ENCODE peak calls at places on chromosome 20, in five cellular contexts. One of them, this sample, is unnamed.

GRCh38 chr20:61938839-61939690 is 126.6 kb downstream of the TAF4 start:
- DNase-seq in brain microvascular endothelial cell: no peak
- DNase-seq in activated CD8-positive, alpha-beta memory T cell treated with anti-CD3 and anti-CD28 coated beads, Interleukin-2, amount 50 U/mL, for 4 hours: no peak
- DNase-seq in T follicular helper cell: no peak
- DNase-seq in amniotic stem cell: no peak
- DNase-seq in this sample: no peak

GRCh38 chr20:45817652-45818194 is 5.3 kb downstream of the UBE2C start:
- DNase-seq in amniotic stem cell: no peak
- DNase-seq in activated CD8-positive, alpha-beta memory T cell treated with anti-CD3 and anti-CD28 coated beads, Interleukin-2, amount 50 U/mL, for 4 hours: no peak
- DNase-seq in T follicular helper cell: no peak
- DNase-seq in brain microvascular endothelial cell: peak; percentile 71
- DNase-seq in this sample: no peak

GRCh38 chr20:62356948-62357667 is 10.0 kb downstream of the LAMA5 start:
- DNase-seq in brain microvascular endothelial cell: peak; percentile 64
- DNase-seq in amniotic stem cell: no peak
- DNase-seq in T follicular helper cell: no peak
- DNase-seq in activated CD8-positive, alpha-beta memory T cell treated with anti-CD3 and anti-CD28 coated beads, Interleukin-2, amount 50 U/mL, for 4 hours: no peak
- DNase-seq in this sample: no peak

GRCh38 chr20:63955281-63955845 is 853 bp downstream of the UCKL1 start:
- DNase-seq in brain microvascular endothelial cell: no peak
- DNase-seq in amniotic stem cell: no peak
- DNase-seq in activated CD8-positive, alpha-beta memory T cell treated with anti-CD3 and anti-CD28 coated beads, Interleukin-2, amount 50 U/mL, for 4 hours: peak; percentile 58
- DNase-seq in T follicular helper cell: no peak
- DNase-seq in this sample: peak; percentile 60

GRCh38 chr20:35947489-35947888 is 6.8 kb downstream of the SCAND1 start:
- DNase-seq in amniotic stem cell: no peak
- DNase-seq in T follicular helper cell: no peak
- DNase-seq in activated CD8-positive, alpha-beta memory T cell treated with anti-CD3 and anti-CD28 coated beads, Interleukin-2, amount 50 U/mL, for 4 hours: peak; percentile 23
- DNase-seq in brain microvascular endothelial cell: no peak
- DNase-seq in this sample: no peak

GRCh38 chr20:35511814-35512420 is 17.5 kb downstream of the C20orf173 start:
- DNase-seq in activated CD8-positive, alpha-beta memory T cell treated with anti-CD3 and anti-CD28 coated beads, Interleukin-2, amount 50 U/mL, for 4 hours: no peak
- DNase-seq in T follicular helper cell: no peak
- DNase-seq in amniotic stem cell: no peak
- DNase-seq in brain microvascular endothelial cell: peak; percentile 33
- DNase-seq in this sample: peak; percentile 33

GRCh38 chr20:47778398-47779354 is 6.6 kb downstream of the SULF2 start:
- DNase-seq in amniotic stem cell: no peak
- DNase-seq in T follicular helper cell: no peak
- DNase-seq in brain microvascular endothelial cell: no peak
- DNase-seq in activated CD8-positive, alpha-beta memory T cell treated with anti-CD3 and anti-CD28 coated beads, Interleukin-2, amount 50 U/mL, for 4 hours: no peak
- DNase-seq in this sample: no peak

GRCh38 chr20:8721098-8721497 is 347.8 kb upstream of the PLCB4 start:
- DNase-seq in T follicular helper cell: no peak
- DNase-seq in activated CD8-positive, alpha-beta memory T cell treated with anti-CD3 and anti-CD28 coated beads, Interleukin-2, amount 50 U/mL, for 4 hours: no peak
- DNase-seq in brain microvascular endothelial cell: peak; percentile 50
- DNase-seq in amniotic stem cell: peak; percentile 8
- DNase-seq in this sample: peak; percentile 71

GRCh38 chr20:9660236-9660868 is 146.0 kb downstream of the LAMP5 start:
- DNase-seq in activated CD8-positive, alpha-beta memory T cell treated with anti-CD3 and anti-CD28 coated beads, Interleukin-2, amount 50 U/mL, for 4 hours: no peak
- DNase-seq in brain microvascular endothelial cell: no peak
- DNase-seq in amniotic stem cell: no peak
- DNase-seq in T follicular helper cell: no peak
- DNase-seq in this sample: peak; percentile 23

GRCh38 chr20:1341561-1342265 is 12.8 kb upstream of the SDCBP2 start:
- DNase-seq in amniotic stem cell: no peak
- DNase-seq in activated CD8-positive, alpha-beta memory T cell treated with anti-CD3 and anti-CD28 coated beads, Interleukin-2, amount 50 U/mL, for 4 hours: no peak
- DNase-seq in T follicular helper cell: no peak
- DNase-seq in brain microvascular endothelial cell: peak; percentile 70
- DNase-seq in this sample: no peak

GRCh38 chr20:43389839-43390626 is 67.7 kb upstream of the SRSF6 start:
- DNase-seq in amniotic stem cell: no peak
- DNase-seq in brain microvascular endothelial cell: no peak
- DNase-seq in T follicular helper cell: no peak
- DNase-seq in activated CD8-positive, alpha-beta memory T cell treated with anti-CD3 and anti-CD28 coated beads, Interleukin-2, amount 50 U/mL, for 4 hours: no peak
- DNase-seq in this sample: peak; percentile 56

GRCh38 chr20:63829943-63830820 is 882 bp downstream of the ZBTB46 start:
- DNase-seq in T follicular helper cell: no peak
- DNase-seq in amniotic stem cell: no peak
- DNase-seq in activated CD8-positive, alpha-beta memory T cell treated with anti-CD3 and anti-CD28 coated beads, Interleukin-2, amount 50 U/mL, for 4 hours: no peak
- DNase-seq in brain microvascular endothelial cell: peak; percentile 12
- DNase-seq in this sample: peak; percentile 69

GRCh38 chr20:11917663-11918062 is at the start of gene BTBD3:
- DNase-seq in amniotic stem cell: no peak
- DNase-seq in brain microvascular endothelial cell: peak; percentile 51
- DNase-seq in T follicular helper cell: no peak
- DNase-seq in activated CD8-positive, alpha-beta memory T cell treated with anti-CD3 and anti-CD28 coated beads, Interleukin-2, amount 50 U/mL, for 4 hours: no peak
- DNase-seq in this sample: peak; percentile 80